ENCODE peak calls at places on chromosomes 7 and 10, in six cellular contexts. Q is heart left ventricle, K is AG04450, B is mammary epithelial cell, G is uterus, A is A549. P is an unnamed sample.

GRCh38 chr7:26183545-26184282 is 16.8 kb downstream of the HNRNPA2B1 start:
- DNase-seq in Q (no peak), K (no peak), B (no peak), G (no peak), A (no peak), P (no peak)

GRCh38 chr10:32386623-32387022 is 39.7 kb upstream of the EPC1 start:
- DNase-seq in Q (no peak), K (no peak), B (no peak), G (no peak), A (no peak), P (no peak)

GRCh38 chr10:110192552-110192951 is 14.9 kb upstream of the MXI1 start:
- DNase-seq in Q (no peak), K (no peak), B (no peak), G (no peak), A (no peak), P (no peak)

GRCh38 chr10:132962623-132963429 is 20.5 kb upstream of the CFAP46 start:
- DNase-seq in Q (no peak), K (no peak), B (no peak), G (no peak), A (no peak), P (no peak)

GRCh38 chr7:43244232-43244631 is 131.8 kb downstream of the HECW1 start:
- DNase-seq in Q (no peak), K (no peak), B (peak; percentile 6), G (no peak), A (no peak), P (no peak)

GRCh38 chr10:89241491-89242339 is 9.9 kb downstream of the LIPA start:
- DNase-seq in Q (no peak), K (no peak), B (peak; percentile 43), G (no peak), A (no peak), P (no peak)

GRCh38 chr7:18420758-18421157 is 74.8 kb upstream of the HDAC9 start:
- DNase-seq in Q (no peak), K (no peak), B (peak; percentile 76), G (no peak), A (no peak), P (peak; percentile 36)

GRCh38 chr10:124142960-124143359 is 49.6 kb upstream of the CHST15 start:
- DNase-seq in Q (no peak), K (no peak), B (no peak), G (peak; percentile 1), A (no peak), P (no peak)

GRCh38 chr7:47991741-47992311 is 12.4 kb upstream of the HUS1 start:
- DNase-seq in Q (peak; percentile 95), K (no peak), B (peak; percentile 52), G (peak; percentile 78), A (peak; percentile 52), P (no peak)

GRCh38 chr10:4053940-4054339 is 268.9 kb upstream of the KLF6 start:
- DNase-seq in Q (no peak), K (no peak), B (no peak), G (no peak), A (no peak), P (no peak)

GRCh38 chr10:119483001-119483400 is 59.5 kb downstream of the RGS10 start:
- DNase-seq in Q (no peak), K (no peak), B (no peak), G (no peak), A (no peak), P (no peak)

GRCh38 chr7:24290004-24290641 is 6.1 kb downstream of the NPY start:
- DNase-seq in Q (no peak), K (no peak), B (peak; percentile 48), G (no peak), A (peak; percentile 36), P (no peak)

GRCh38 chr7:43511029-43511428 is 71.9 kb upstream of the STK17A start:
- DNase-seq in Q (no peak), K (no peak), B (no peak), G (no peak), A (no peak), P (no peak)

GRCh38 chr10:48456361-48456804 is 148.5 kb downstream of the ARHGAP22 start:
- DNase-seq in Q (peak; percentile 78), K (no peak), B (no peak), G (no peak), A (no peak), P (no peak)

GRCh38 chr10:102661614-102662133 is 17.4 kb downstream of the TRIM8 start:
- DNase-seq in Q (no peak), K (no peak), B (no peak), G (no peak), A (no peak), P (no peak)

GRCh38 chr10:7507887-7508726 is 97.3 kb upstream of the SFMBT2 start:
- DNase-seq in Q (no peak), K (no peak), B (no peak), G (no peak), A (no peak), P (no peak)
- H3K27ac ChIP-seq in Q (no peak overlapping the region), K (no peak overlapping the region), B (no peak overlapping the region), G (no peak overlapping the region), A (no peak overlapping the region), P (no peak overlapping the region)

GRCh38 chr7:44975331-44976039 is 3.3 kb downstream of the MYO1G start:
- DNase-seq in Q (no peak), K (no peak), B (no peak), G (no peak), A (no peak), P (no peak)

GRCh38 chr7:44976040-44976745 is 2.6 kb downstream of the MYO1G start:
- DNase-seq in Q (no peak), K (no peak), B (no peak), G (no peak), A (no peak), P (no peak)

GRCh38 chr7:44972562-44972961 is 6.3 kb downstream of the MYO1G start:
- DNase-seq in Q (no peak), K (no peak), B (no peak), G (no peak), A (no peak), P (no peak)

GRCh38 chr7:44973610-44974401 is 5.0 kb downstream of the MYO1G start:
- DNase-seq in Q (no peak), K (no peak), B (no peak), G (no peak), A (no peak), P (no peak)

DNA sequence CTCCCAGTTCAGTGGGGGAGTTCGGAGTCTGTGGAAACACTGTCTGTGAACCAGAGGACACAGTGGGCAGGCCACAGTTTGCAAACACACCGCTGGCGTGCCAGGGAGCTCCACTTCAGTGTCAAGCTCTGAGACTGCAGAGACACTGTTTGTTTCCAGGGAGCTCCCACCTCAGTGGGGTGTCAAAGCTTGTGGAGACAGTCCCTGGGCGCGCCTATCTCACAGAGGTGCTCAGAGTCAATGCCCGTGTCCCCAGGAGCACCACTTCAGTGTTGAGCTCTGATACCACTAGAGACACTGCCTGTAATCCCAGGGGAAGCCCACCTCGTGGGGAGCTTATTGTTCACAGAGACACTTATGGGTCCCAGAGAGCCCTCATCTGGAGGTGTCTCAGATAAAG is 4.3 kb downstream of the MYO1G start:
- DNase-seq in Q (no peak), K (no peak), B (no peak), G (no peak), A (no peak), P (no peak)
- H3K27ac ChIP-seq in Q (no peak overlapping the region), K (no peak overlapping the region), B (no peak overlapping the region), G (no peak overlapping the region), A (no peak overlapping the region), P (no peak overlapping the region)

DNA sequence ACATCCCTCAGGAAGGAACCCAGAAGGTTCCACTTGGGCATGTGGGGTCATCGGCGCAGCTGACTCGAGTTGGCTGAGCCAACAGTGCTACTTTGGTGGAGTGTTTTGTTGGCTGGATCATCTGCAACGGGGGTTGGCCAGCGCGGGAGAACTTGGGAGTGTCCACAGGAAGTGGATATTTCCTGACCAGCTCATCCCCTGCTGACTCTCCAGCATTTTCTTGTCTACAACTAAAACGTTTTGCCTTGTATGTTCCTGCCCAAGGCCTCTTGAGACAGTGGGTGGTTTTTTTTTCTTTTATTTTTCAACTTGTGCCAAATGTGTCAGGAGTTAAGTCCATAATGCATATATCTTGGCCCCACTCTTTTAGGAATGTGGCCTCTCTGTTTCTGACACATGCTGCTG is 208.6 kb downstream of the ZNF365 start:
- DNase-seq in Q (peak; percentile 84), K (peak; percentile 86), B (peak; percentile 81), G (peak; percentile 49), A (no peak), P (peak; percentile 26)
- H3K27ac ChIP-seq in Q (no peak overlapping the region), K (peak overlapping the region; percentile 92), B (peak overlapping the region; percentile 36), G (no peak overlapping the region), A (no peak overlapping the region), P (peak overlapping the region; percentile 74)

DNA sequence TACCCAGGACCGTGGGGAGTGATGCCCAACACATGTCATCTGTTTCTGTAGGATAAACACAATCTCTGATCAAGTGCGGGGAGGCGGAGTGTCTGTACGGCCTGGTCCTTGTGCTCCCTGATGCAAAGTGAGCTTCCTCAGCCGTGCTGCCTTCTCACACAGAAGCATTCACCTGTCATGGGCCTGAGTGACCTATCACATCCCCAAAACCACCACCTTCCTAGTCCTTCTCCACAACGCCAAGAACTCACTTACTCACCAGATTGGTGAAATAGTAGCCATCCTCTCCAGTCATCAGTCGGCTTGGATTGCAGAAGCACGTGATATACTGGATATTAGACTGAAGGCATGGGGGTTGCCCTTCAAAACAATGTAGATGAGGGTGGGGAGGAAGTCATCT is 74.4 kb upstream of the KCTD7 start:
- DNase-seq in Q (no peak), K (no peak), B (no peak), G (no peak), A (no peak), P (no peak)
- H3K27ac ChIP-seq in Q (no peak overlapping the region), K (no peak overlapping the region), B (no peak overlapping the region), G (no peak overlapping the region), A (no peak overlapping the region), P (no peak overlapping the region)

GRCh38 chr10:29609696-29610095 is 25.1 kb downstream of the SVIL start:
- DNase-seq in Q (no peak), K (no peak), B (no peak), G (no peak), A (no peak), P (no peak)

GRCh38 chr10:29607576-29607975 is 27.2 kb downstream of the SVIL start:
- DNase-seq in Q (no peak), K (no peak), B (peak; percentile 60), G (no peak), A (no peak), P (no peak)

GRCh38 chr10:29608062-29608461 is 26.7 kb downstream of the SVIL start:
- DNase-seq in Q (peak; percentile 71), K (no peak), B (no peak), G (no peak), A (no peak), P (no peak)

GRCh38 chr10:29610876-29611647 is 23.7 kb downstream of the SVIL start:
- DNase-seq in Q (no peak), K (no peak), B (no peak), G (no peak), A (no peak), P (no peak)

GRCh38 chr10:29608476-29609301 is 26.1 kb downstream of the SVIL start:
- DNase-seq in Q (no peak), K (no peak), B (no peak), G (no peak), A (no peak), P (no peak)
- H3K27ac ChIP-seq in Q (peak overlapping the region; percentile 0), K (no peak overlapping the region), B (no peak overlapping the region), G (peak overlapping the region; percentile 39), A (no peak overlapping the region), P (no peak overlapping the region)

DNA sequence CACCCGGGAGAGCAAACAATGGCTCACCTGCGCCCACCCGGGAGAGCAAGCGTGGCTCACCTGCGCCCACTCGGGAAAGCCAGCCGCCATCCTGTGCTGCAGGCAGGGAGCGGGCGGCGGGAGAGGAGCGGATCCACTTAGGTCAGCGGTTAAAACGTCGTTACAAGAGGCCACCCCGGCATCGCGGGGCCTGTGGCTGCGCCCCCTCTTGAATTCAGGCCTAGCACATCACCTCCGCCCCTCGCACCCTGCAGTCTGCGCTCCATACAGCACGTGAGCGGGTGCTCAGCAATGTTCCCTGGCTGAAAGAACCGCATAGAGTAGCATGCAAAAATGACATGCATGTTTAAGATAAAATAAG is 521 bp upstream of the FIGNL1 start:
- DNase-seq in Q (no peak), K (no peak), B (no peak), G (no peak), A (peak; percentile 10), P (no peak)
- H3K27ac ChIP-seq in Q (no peak overlapping the region), K (no peak overlapping the region), B (peak overlapping the region; percentile 55), G (peak overlapping the region; percentile 75), A (peak overlapping the region; percentile 78), P (peak overlapping the region; percentile 59)